ENCODE peak calls at places on chromosome X, in eight cellular contexts. L is MV-4-11, D is fibroblast of the conjunctiva, W is EL, O is DMS153, E is SK-N-SH, P is DMS 273 treated with DMSO at 0.1 percent for 48 hours, U is psoas muscle. F is an unnamed sample.

GRCh38 chrX:79975605-79976004 is 38.9 kb upstream of the TBX22 start:
- DNase-seq in O (no peak), E (no peak), L (no peak), D (no peak), U (no peak), P (no peak), W (no peak), F (no peak)

GRCh38 chrX:29297171-29297800 is 710.0 kb downstream of the IL1RAPL1 start:
- DNase-seq in U (no peak), W (no peak), D (no peak), L (no peak), P (no peak), E (no peak), O (no peak), F (no peak)

GRCh38 chrX:49211074-49211473 is 11.1 kb upstream of the SYP start:
- DNase-seq in P (no peak), L (no peak), D (no peak), O (no peak), E (no peak), W (no peak), U (no peak), F (no peak)

GRCh38 chrX:71809886-71810285 is 46.7 kb downstream of the CXorf49B start:
- DNase-seq in W (no peak), L (no peak), U (no peak), D (no peak), E (no peak), P (no peak), O (no peak), F (no peak)

GRCh38 chrX:72126048-72126415 is 5.7 kb downstream of the RTL5 start:
- DNase-seq in L (no peak), D (no peak), U (no peak), W (no peak), P (no peak), O (no peak), E (peak), F (no peak)

GRCh38 chrX:13401724-13402123 is 81.9 kb upstream of the ATXN3L start:
- DNase-seq in L (no peak), D (no peak), P (no peak), O (no peak), E (no peak), W (no peak), U (no peak), F (no peak)

GRCh38 chrX:129983575-129984131 is 1.2 kb downstream of the BCORL1 start:
- DNase-seq in U (peak), W (peak), D (no peak), P (no peak), L (no peak), E (peak), O (no peak), F (no peak)

GRCh38 chrX:74450803-74451449 is 29.6 kb downstream of the SLC16A2 start:
- DNase-seq in O (no peak), U (no peak), P (no peak), D (peak), W (peak), E (no peak), L (peak), F (peak)

GRCh38 chrX:112672788-112673560 is 6.8 kb downstream of the LHFPL1 start:
- DNase-seq in U (no peak), D (no peak), E (no peak), O (no peak), P (no peak), L (peak), W (no peak), F (no peak)

GRCh38 chrX:133608406-133608805 is 193.1 kb upstream of the GPC4 start:
- DNase-seq in E (no peak), L (peak), U (no peak), W (no peak), D (no peak), O (no peak), P (no peak), F (no peak)

GRCh38 chrX:13432376-13432775 is 112.5 kb upstream of the ATXN3L start:
- DNase-seq in L (no peak), E (no peak), P (no peak), U (no peak), O (no peak), D (peak), W (peak), F (peak)

GRCh38 chrX:49816435-49816834 is 12.7 kb upstream of the PAGE4 start:
- DNase-seq in W (no peak), O (no peak), D (no peak), L (no peak), E (no peak), U (no peak), P (no peak), F (no peak)

GRCh38 chrX:122572461-122572860 is 611.6 kb upstream of the GRIA3 start:
- DNase-seq in W (peak), P (no peak), E (no peak), L (no peak), U (no peak), D (no peak), O (no peak), F (peak)

GRCh38 chrX:122115604-122116003 is 1068.2 kb downstream of the GLUD2 start:
- DNase-seq in U (no peak), D (no peak), E (no peak), L (no peak), O (peak), W (no peak), P (no peak), F (no peak)

GRCh38 chrX:138908577-138908976 is 197.1 kb upstream of the FGF13 start:
- DNase-seq in E (no peak), P (no peak), O (no peak), L (no peak), W (no peak), U (no peak), D (no peak), F (no peak)

GRCh38 chrX:34875204-34875603 is 67.4 kb upstream of the FAM47B start:
- DNase-seq in L (no peak), W (peak), P (no peak), E (no peak), D (peak), U (no peak), O (peak), F (no peak)

GRCh38 chrX:130079824-130080406 is 30.4 kb downstream of the ELF4 start:
- DNase-seq in L (peak), D (peak), E (peak), O (peak), P (no peak), W (peak), U (peak), F (peak)

GRCh38 chrX:2608638-2609430 is 82.3 kb upstream of the CD99 start:
- DNase-seq in L (no peak), P (no peak), E (peak), O (no peak), D (peak), U (peak), W (peak), F (no peak)

GRCh38 chrX:71081348-71082148 is 13.4 kb upstream of the SNX12 start:
- DNase-seq in E (no peak), P (no peak), D (peak), W (peak), O (no peak), U (no peak), L (no peak), F (no peak)

GRCh38 chrX:71163010-71163409 is 18.4 kb downstream of the NLGN3 start:
- DNase-seq in U (no peak), E (no peak), P (no peak), D (no peak), L (no peak), W (no peak), O (no peak), F (no peak)

GRCh38 chrX:119501511-119502148 is 33.4 kb downstream of the SLC25A5 start:
- DNase-seq in D (no peak), L (no peak), W (no peak), P (no peak), O (no peak), E (no peak), U (no peak), F (no peak)

GRCh38 chrX:47651043-47651905 is 911 bp upstream of the ELK1 start:
- DNase-seq in L (no peak), W (no peak), P (no peak), E (no peak), U (no peak), D (no peak), O (no peak), F (no peak)

GRCh38 chrX:22063284-22063683 is 31.2 kb downstream of the PHEX start:
- DNase-seq in O (no peak), E (no peak), L (peak), P (no peak), U (no peak), D (no peak), W (no peak), F (no peak)

GRCh38 chrX:55489315-55490009 is at the start of gene USP51:
- DNase-seq in L (peak), D (no peak), U (peak), P (no peak), O (no peak), W (peak), E (peak), F (no peak)

GRCh38 chrX:46840946-46841740 is 4.3 kb downstream of the RP2 start:
- DNase-seq in P (peak), D (no peak), L (no peak), E (no peak), O (no peak), W (peak), U (no peak), F (no peak)

GRCh38 chrX:123731987-123732678 is 719 bp downstream of the THOC2 start:
- DNase-seq in U (no peak), E (peak), P (no peak), W (peak), L (no peak), O (no peak), D (no peak), F (no peak)

GRCh38 chrX:132676102-132676501 is 187.3 kb upstream of the MBNL3 start:
- DNase-seq in O (no peak), P (no peak), E (no peak), U (no peak), L (no peak), W (no peak), D (no peak), F (no peak)